ENCODE peak calls at places on chromosomes 3 and 15, in seven cellular contexts. One of them, this sample, is unnamed.

GRCh38 chr3:149547413-149547812 is 72.9 kb downstream of the TM4SF4 start:
- DNase-seq in astrocyte of the cerebellum: peak; percentile 81
- DNase-seq in T-helper 1 cell: no peak
- DNase-seq in stimulated activated CD4-positive, alpha-beta T cell treated with anti-CD3 and anti-CD28 coated beads, Interleukin-1b, Interleukin-23, amount 100 ng/mL, for 24 hours: no peak
- DNase-seq in GM12865: no peak
- DNase-seq in naive thymus-derived CD4-positive, alpha-beta T cell: no peak
- DNase-seq in skeletal muscle cell: no peak
- DNase-seq in this sample: no peak

GRCh38 chr15:41969851-41970431 is 2.4 kb downstream of the EHD4 start:
- DNase-seq in astrocyte of the cerebellum: no peak
- DNase-seq in T-helper 1 cell: peak; percentile 27
- DNase-seq in stimulated activated CD4-positive, alpha-beta T cell treated with anti-CD3 and anti-CD28 coated beads, Interleukin-1b, Interleukin-23, amount 100 ng/mL, for 24 hours: no peak
- DNase-seq in GM12865: peak; percentile 91
- DNase-seq in naive thymus-derived CD4-positive, alpha-beta T cell: peak; percentile 33
- DNase-seq in skeletal muscle cell: no peak
- DNase-seq in this sample: no peak

GRCh38 chr15:101126618-101127502 is 125.0 kb downstream of the CHSY1 start:
- DNase-seq in astrocyte of the cerebellum: peak; percentile 31
- DNase-seq in T-helper 1 cell: no peak
- DNase-seq in stimulated activated CD4-positive, alpha-beta T cell treated with anti-CD3 and anti-CD28 coated beads, Interleukin-1b, Interleukin-23, amount 100 ng/mL, for 24 hours: no peak
- DNase-seq in GM12865: peak; percentile 42
- DNase-seq in naive thymus-derived CD4-positive, alpha-beta T cell: no peak
- DNase-seq in skeletal muscle cell: peak; percentile 78
- DNase-seq in this sample: no peak

GRCh38 chr3:197404754-197405153 is 106.3 kb upstream of the DLG1 start:
- DNase-seq in astrocyte of the cerebellum: no peak
- DNase-seq in T-helper 1 cell: no peak
- DNase-seq in stimulated activated CD4-positive, alpha-beta T cell treated with anti-CD3 and anti-CD28 coated beads, Interleukin-1b, Interleukin-23, amount 100 ng/mL, for 24 hours: no peak
- DNase-seq in GM12865: no peak
- DNase-seq in naive thymus-derived CD4-positive, alpha-beta T cell: no peak
- DNase-seq in skeletal muscle cell: no peak
- DNase-seq in this sample: no peak

GRCh38 chr3:195896361-195897080 is 11.8 kb downstream of the TNK2 start:
- DNase-seq in astrocyte of the cerebellum: no peak
- DNase-seq in T-helper 1 cell: no peak
- DNase-seq in stimulated activated CD4-positive, alpha-beta T cell treated with anti-CD3 and anti-CD28 coated beads, Interleukin-1b, Interleukin-23, amount 100 ng/mL, for 24 hours: no peak
- DNase-seq in GM12865: no peak
- DNase-seq in naive thymus-derived CD4-positive, alpha-beta T cell: no peak
- DNase-seq in skeletal muscle cell: peak; percentile 52
- DNase-seq in this sample: no peak

GRCh38 chr3:174035317-174035886 is 637.9 kb downstream of the NLGN1 start:
- DNase-seq in astrocyte of the cerebellum: peak; percentile 35
- DNase-seq in T-helper 1 cell: no peak
- DNase-seq in stimulated activated CD4-positive, alpha-beta T cell treated with anti-CD3 and anti-CD28 coated beads, Interleukin-1b, Interleukin-23, amount 100 ng/mL, for 24 hours: no peak
- DNase-seq in GM12865: no peak
- DNase-seq in naive thymus-derived CD4-positive, alpha-beta T cell: no peak
- DNase-seq in skeletal muscle cell: no peak
- DNase-seq in this sample: peak; percentile 45

GRCh38 chr15:75335705-75336355 is at the start of gene COMMD4:
- DNase-seq in astrocyte of the cerebellum: peak; percentile 90
- DNase-seq in T-helper 1 cell: peak; percentile 58
- DNase-seq in stimulated activated CD4-positive, alpha-beta T cell treated with anti-CD3 and anti-CD28 coated beads, Interleukin-1b, Interleukin-23, amount 100 ng/mL, for 24 hours: peak; percentile 75
- DNase-seq in GM12865: peak; percentile 93
- DNase-seq in naive thymus-derived CD4-positive, alpha-beta T cell: peak; percentile 49
- DNase-seq in skeletal muscle cell: peak; percentile 87
- DNase-seq in this sample: peak; percentile 89

GRCh38 chr3:134300520-134300919 is 49.9 kb upstream of the RYK start:
- DNase-seq in astrocyte of the cerebellum: no peak
- DNase-seq in T-helper 1 cell: no peak
- DNase-seq in stimulated activated CD4-positive, alpha-beta T cell treated with anti-CD3 and anti-CD28 coated beads, Interleukin-1b, Interleukin-23, amount 100 ng/mL, for 24 hours: no peak
- DNase-seq in GM12865: no peak
- DNase-seq in naive thymus-derived CD4-positive, alpha-beta T cell: no peak
- DNase-seq in skeletal muscle cell: no peak
- DNase-seq in this sample: no peak

GRCh38 chr15:80578206-80578595 is 116.9 kb upstream of the ABHD17C start:
- DNase-seq in astrocyte of the cerebellum: no peak
- DNase-seq in T-helper 1 cell: no peak
- DNase-seq in stimulated activated CD4-positive, alpha-beta T cell treated with anti-CD3 and anti-CD28 coated beads, Interleukin-1b, Interleukin-23, amount 100 ng/mL, for 24 hours: no peak
- DNase-seq in GM12865: no peak
- DNase-seq in naive thymus-derived CD4-positive, alpha-beta T cell: no peak
- DNase-seq in skeletal muscle cell: no peak
- DNase-seq in this sample: no peak

GRCh38 chr3:128726691-128727031 is 678 bp downstream of the RAB7A start:
- DNase-seq in astrocyte of the cerebellum: peak; percentile 24
- DNase-seq in T-helper 1 cell: peak; percentile 21
- DNase-seq in stimulated activated CD4-positive, alpha-beta T cell treated with anti-CD3 and anti-CD28 coated beads, Interleukin-1b, Interleukin-23, amount 100 ng/mL, for 24 hours: no peak
- DNase-seq in GM12865: peak; percentile 28
- DNase-seq in naive thymus-derived CD4-positive, alpha-beta T cell: no peak
- DNase-seq in skeletal muscle cell: peak; percentile 43
- DNase-seq in this sample: no peak

GRCh38 chr3:68919000-68919399 is 13.3 kb downstream of the TAFA4 start:
- DNase-seq in astrocyte of the cerebellum: peak; percentile 13
- DNase-seq in T-helper 1 cell: no peak
- DNase-seq in stimulated activated CD4-positive, alpha-beta T cell treated with anti-CD3 and anti-CD28 coated beads, Interleukin-1b, Interleukin-23, amount 100 ng/mL, for 24 hours: no peak
- DNase-seq in GM12865: peak; percentile 2
- DNase-seq in naive thymus-derived CD4-positive, alpha-beta T cell: no peak
- DNase-seq in skeletal muscle cell: peak; percentile 1
- DNase-seq in this sample: no peak

GRCh38 chr3:50028336-50028735 is 60.4 kb upstream of the RBM5 start:
- DNase-seq in astrocyte of the cerebellum: peak; percentile 95
- DNase-seq in T-helper 1 cell: no peak
- DNase-seq in stimulated activated CD4-positive, alpha-beta T cell treated with anti-CD3 and anti-CD28 coated beads, Interleukin-1b, Interleukin-23, amount 100 ng/mL, for 24 hours: no peak
- DNase-seq in GM12865: no peak
- DNase-seq in naive thymus-derived CD4-positive, alpha-beta T cell: no peak
- DNase-seq in skeletal muscle cell: no peak
- DNase-seq in this sample: no peak

GRCh38 chr3:58198362-58198761 is 12.4 kb downstream of the DNASE1L3 start:
- DNase-seq in astrocyte of the cerebellum: no peak
- DNase-seq in T-helper 1 cell: no peak
- DNase-seq in stimulated activated CD4-positive, alpha-beta T cell treated with anti-CD3 and anti-CD28 coated beads, Interleukin-1b, Interleukin-23, amount 100 ng/mL, for 24 hours: no peak
- DNase-seq in GM12865: no peak
- DNase-seq in naive thymus-derived CD4-positive, alpha-beta T cell: no peak
- DNase-seq in skeletal muscle cell: no peak
- DNase-seq in this sample: no peak

GRCh38 chr3:14949126-14949525 is 1.7 kb downstream of the NR2C2 start:
- DNase-seq in astrocyte of the cerebellum: no peak
- DNase-seq in T-helper 1 cell: no peak
- DNase-seq in stimulated activated CD4-positive, alpha-beta T cell treated with anti-CD3 and anti-CD28 coated beads, Interleukin-1b, Interleukin-23, amount 100 ng/mL, for 24 hours: no peak
- DNase-seq in GM12865: no peak
- DNase-seq in naive thymus-derived CD4-positive, alpha-beta T cell: no peak
- DNase-seq in skeletal muscle cell: no peak
- DNase-seq in this sample: no peak

GRCh38 chr3:174219738-174220137 is 639.4 kb upstream of the NAALADL2 start:
- DNase-seq in astrocyte of the cerebellum: no peak
- DNase-seq in T-helper 1 cell: no peak
- DNase-seq in stimulated activated CD4-positive, alpha-beta T cell treated with anti-CD3 and anti-CD28 coated beads, Interleukin-1b, Interleukin-23, amount 100 ng/mL, for 24 hours: no peak
- DNase-seq in GM12865: no peak
- DNase-seq in naive thymus-derived CD4-positive, alpha-beta T cell: no peak
- DNase-seq in skeletal muscle cell: no peak
- DNase-seq in this sample: no peak

GRCh38 chr15:69827751-69828150 is 270.0 kb downstream of the TLE3 start:
- DNase-seq in astrocyte of the cerebellum: no peak
- DNase-seq in T-helper 1 cell: no peak
- DNase-seq in stimulated activated CD4-positive, alpha-beta T cell treated with anti-CD3 and anti-CD28 coated beads, Interleukin-1b, Interleukin-23, amount 100 ng/mL, for 24 hours: no peak
- DNase-seq in GM12865: no peak
- DNase-seq in naive thymus-derived CD4-positive, alpha-beta T cell: no peak
- DNase-seq in skeletal muscle cell: no peak
- DNase-seq in this sample: no peak

GRCh38 chr3:72488736-72489030 is 359.6 kb downstream of the SHQ1 start:
- DNase-seq in astrocyte of the cerebellum: peak; percentile 34
- DNase-seq in T-helper 1 cell: no peak
- DNase-seq in stimulated activated CD4-positive, alpha-beta T cell treated with anti-CD3 and anti-CD28 coated beads, Interleukin-1b, Interleukin-23, amount 100 ng/mL, for 24 hours: no peak
- DNase-seq in GM12865: no peak
- DNase-seq in naive thymus-derived CD4-positive, alpha-beta T cell: no peak
- DNase-seq in skeletal muscle cell: no peak
- DNase-seq in this sample: no peak